ENCODE peak calls at places on chromosome X, in five cellular contexts. H is transverse colon, L is A549, D is mammary epithelial cell, F is GM12865. N is an unnamed sample.

GRCh38 chrX:9414416-9414815 is 50.4 kb upstream of the TBL1X start:
- DNase-seq in H (no peak), F (no peak), L (no peak), D (no peak), N (no peak)

GRCh38 chrX:19682712-19683331 is 167.5 kb upstream of the MAP3K15 start:
- DNase-seq in L (peak), F (peak), H (peak), D (no peak), N (peak)

GRCh38 chrX:123489011-123489410 is 243.8 kb downstream of the THOC2 start:
- DNase-seq in F (no peak), L (no peak), D (no peak), H (no peak), N (no peak)

GRCh38 chrX:150688911-150689451 is 4.2 kb upstream of the MTMR1 start:
- DNase-seq in F (no peak), L (peak), D (peak), H (no peak), N (no peak)

GRCh38 chrX:17748684-17749083 is 11.4 kb downstream of the SCML1 start:
- DNase-seq in L (no peak), D (no peak), F (no peak), H (no peak), N (no peak)

GRCh38 chrX:8067754-8068469 is 103.2 kb downstream of the VCX2 start:
- DNase-seq in H (no peak), L (peak), D (peak), F (no peak), N (no peak)

GRCh38 chrX:50827996-50828395 is 14.0 kb upstream of the SHROOM4 start:
- DNase-seq in H (no peak), F (no peak), L (peak), D (peak), N (no peak)

GRCh38 chrX:131199086-131199485 is 90.0 kb downstream of the IGSF1 start:
- DNase-seq in L (no peak), H (no peak), D (no peak), F (no peak), N (no peak)

GRCh38 chrX:34893741-34894140 is 48.9 kb upstream of the FAM47B start:
- DNase-seq in H (no peak), D (no peak), L (no peak), F (no peak), N (no peak)

GRCh38 chrX:21800344-21800770 is 39.1 kb upstream of the MBTPS2 start:
- DNase-seq in H (no peak), L (peak), F (peak), D (peak), N (no peak)

GRCh38 chrX:5681159-5681558 is 547.5 kb downstream of the NLGN4X start:
- DNase-seq in L (no peak), H (no peak), F (peak), D (peak), N (no peak)

GRCh38 chrX:66020578-66021406 is 19.1 kb downstream of the VSIG4 start:
- DNase-seq in F (peak), D (no peak), H (no peak), L (no peak), N (no peak)

GRCh38 chrX:66021407-66021757 is 18.5 kb downstream of the VSIG4 start:
- DNase-seq in L (no peak), D (no peak), H (no peak), F (no peak), N (no peak)

GRCh38 chrX:66023726-66024467 is 16.0 kb downstream of the VSIG4 start:
- DNase-seq in F (no peak), L (no peak), D (no peak), H (no peak), N (no peak)

GRCh38 chrX:66022742-66023725 is 16.8 kb downstream of the VSIG4 start:
- DNase-seq in H (no peak), L (peak), F (no peak), D (peak), N (no peak)

GRCh38 chrX:66021758-66022741 is 17.8 kb downstream of the VSIG4 start:
- DNase-seq in H (no peak), L (no peak), D (no peak), F (no peak), N (no peak)
- TF ChIP-seq CTCF in H (no peak), L (no peak), D (no peak), F (no peak), N (no peak)

DNA sequence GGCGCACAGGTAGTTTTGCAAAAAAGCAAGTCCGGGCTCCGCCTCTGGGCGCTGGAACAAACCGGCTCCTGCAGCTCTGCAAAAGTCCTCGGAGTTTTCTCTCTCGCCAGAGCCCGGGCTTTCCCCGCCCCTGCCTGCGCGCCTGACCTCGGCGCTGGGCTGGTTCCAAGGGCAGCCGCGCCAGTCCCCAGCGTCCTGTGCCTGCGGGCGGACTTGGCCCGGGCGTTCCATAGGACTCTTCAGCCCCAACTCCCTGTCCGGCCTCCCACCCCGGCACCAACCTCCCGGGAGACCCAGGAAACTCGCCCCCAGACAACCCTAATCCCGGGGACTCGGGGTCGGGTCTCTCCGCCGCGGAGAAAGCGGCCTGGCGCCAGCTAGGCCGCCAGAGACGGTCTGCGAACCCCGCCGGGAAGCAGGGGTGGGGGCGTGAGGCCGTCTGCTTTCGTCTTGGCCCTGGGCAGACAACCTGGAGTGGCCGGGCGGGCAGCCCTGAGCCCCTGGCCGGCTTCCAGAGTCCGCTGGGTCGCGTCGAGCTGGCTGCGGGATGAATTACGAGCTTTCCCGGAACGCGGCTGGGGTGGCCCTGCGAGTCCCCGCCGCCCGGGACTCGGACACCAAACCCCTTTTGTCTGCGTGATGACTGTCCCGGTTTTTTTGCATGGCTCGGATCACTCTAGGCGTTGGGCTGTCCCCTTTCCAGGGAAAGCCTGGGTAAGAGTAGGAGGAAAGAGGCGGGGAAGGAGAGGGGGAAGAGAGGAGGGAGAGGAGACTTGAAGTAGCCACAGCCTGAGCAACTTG is 971 bp downstream of the MXRA5 start:
- DNase-seq in H (no peak), F (no peak), L (no peak), D (peak), N (no peak)
- H3K4me3 ChIP-seq in H (peak), F (no peak), L (no peak), D (peak), N (no peak)

GRCh38 chrX:139495324-139495723 is 35.2 kb upstream of the F9 start:
- DNase-seq in L (no peak), F (no peak), H (no peak), D (no peak), N (no peak)
- TF ChIP-seq CTCF in L (no peak), F (no peak), H (no peak), D (no peak), N (no peak)

GRCh38 chrX:36577006-36577405 is 431.2 kb upstream of the FAM47C start:
- DNase-seq in F (no peak), H (no peak), L (peak), D (no peak), N (no peak)

GRCh38 chrX:36575670-36576069 is 432.5 kb upstream of the FAM47C start:
- DNase-seq in D (no peak), H (no peak), L (no peak), F (no peak), N (no peak)

GRCh38 chrX:36573720-36574119 is 434.4 kb upstream of the FAM47C start:
- DNase-seq in H (no peak), D (no peak), F (no peak), L (no peak), N (no peak)
- H3K4me3 ChIP-seq in H (no peak), D (no peak), F (no peak), L (no peak), N (no peak)

GRCh38 chrX:39445336-39445735 is 644.1 kb downstream of the MID1IP1 start:
- DNase-seq in L (peak), D (no peak), F (peak), H (peak), N (no peak)
- TF ChIP-seq CTCF in L (no peak), D (peak), F (peak), H (peak), N (peak)

GRCh38 chrX:31367816-31368215 is 296.0 kb upstream of the FTHL17 start:
- DNase-seq in D (peak), L (no peak), F (no peak), H (no peak), N (no peak)
- H3K4me3 ChIP-seq in D (no peak), L (no peak), F (no peak), H (no peak), N (no peak)

GRCh38 chrX:31279359-31279758 is 207.5 kb upstream of the FTHL17 start:
- DNase-seq in F (peak), L (peak), D (peak), H (no peak), N (no peak)
- TF ChIP-seq CTCF in F (no peak), L (no peak), D (peak), H (peak), N (peak)

DNA sequence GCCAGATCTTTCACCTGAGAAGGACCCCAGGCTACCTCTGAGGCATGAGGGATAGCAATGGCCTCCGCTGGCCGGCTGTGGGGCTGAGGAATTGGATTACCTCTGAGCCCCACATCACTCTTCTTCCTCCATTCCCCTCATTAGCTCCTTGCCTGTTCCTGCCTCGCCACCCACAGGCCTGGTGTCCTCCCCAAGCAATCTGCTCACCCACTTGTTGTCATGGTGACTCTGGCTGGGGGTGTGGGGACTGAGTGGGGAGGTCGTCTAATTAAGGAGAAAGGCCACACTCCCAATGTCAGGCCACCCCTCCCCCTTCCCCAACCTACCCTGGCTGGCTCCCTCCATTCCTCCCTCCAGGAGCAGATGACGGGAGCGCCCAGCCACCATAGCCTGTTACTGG is 20.6 kb downstream of the NALF2 start:
- DNase-seq in D (no peak), L (no peak), H (no peak), F (no peak), N (no peak)
- H3K4me3 ChIP-seq in D (no peak), L (no peak), H (no peak), F (no peak), N (no peak)

N was measured in GM06990.